ENCODE peak calls at places on chromosomes 12 and 14, in four cellular contexts. W is iPS DF 6.9, N is pulmonary artery endothelial cell, F is NCI-H1417. Y is an unnamed sample.
A peak's percentile ranks its signal among the peaks of the same experiment; 100 is the strongest.

GRCh38 chr14:105465209-105466031 is 9.2 kb upstream of the CRIP2 start:
- DNase-seq in W (no peak), N (no peak), F (peak; percentile 89), Y (no peak)

GRCh38 chr14:50770586-50770985 is 60.4 kb downstream of the NIN start:
- DNase-seq in N (no peak), F (no peak), W (no peak), Y (no peak)

GRCh38 chr12:6644903-6645302 is 2.3 kb downstream of the ACRBP start:
- DNase-seq in N (no peak), F (peak; percentile 42), W (no peak), Y (no peak)

GRCh38 chr12:93089805-93090569 is 160.9 kb upstream of the EEA1 start:
- DNase-seq in W (no peak), N (peak; percentile 93), F (no peak), Y (no peak)

GRCh38 chr12:79850610-79851299 is 84.1 kb downstream of the PPP1R12A start:
- DNase-seq in F (no peak), W (no peak), N (no peak), Y (no peak)

GRCh38 chr12:55019784-55020183 is at the start of gene NEUROD4:
- DNase-seq in F (peak; percentile 84), W (peak; percentile 89), N (peak; percentile 11), Y (peak; percentile 6)

GRCh38 chr12:132595183-132595582 is 15.2 kb downstream of the LRCOL1 start:
- DNase-seq in W (no peak), F (no peak), N (no peak), Y (no peak)

GRCh38 chr12:132400011-132400641 is 70.7 kb upstream of the GALNT9 start:
- DNase-seq in W (no peak), N (no peak), F (peak; percentile 90), Y (no peak)

GRCh38 chr12:1881301-1881700 is 37.2 kb downstream of the CACNA2D4 start:
- DNase-seq in F (no peak), N (no peak), W (no peak), Y (no peak)

GRCh38 chr12:50187084-50187900 is 20.1 kb upstream of the CERS5 start:
- DNase-seq in F (no peak), N (no peak), W (no peak), Y (no peak)

GRCh38 chr14:21049263-21049662 is 7.1 kb downstream of the RNASE7 start:
- DNase-seq in W (no peak), N (no peak), F (no peak), Y (no peak)

GRCh38 chr12:104402630-104403029 is 54.1 kb upstream of the CHST11 start:
- DNase-seq in N (no peak), W (no peak), F (no peak), Y (no peak)

Y was measured in T-cell.